ENCODE peak calls at places on chromosomes 1 and 21, in nine cellular contexts. O is stimulated activated CD4-positive, alpha-beta T cell treated with anti-CD3 and anti-CD28 coated beads, Interleukin-15, amount 100 ng/mL, for 1 hour; D is left ventricle myocardium superior; Y is ELR; E is hepatic stellate cell; U is Right ventricle myocardium superior; N is fibroblast of lung; P is naive thymus-derived CD4-positive, alpha-beta T cell; L is uterus. Q is an unnamed sample.

GRCh38 chr1:214396319-214396718 is 115.4 kb downstream of the SMYD2 start:
- DNase-seq in O (no peak), D (no peak), Y (no peak), E (no peak), U (no peak), N (no peak), P (no peak), L (no peak), Q (no peak)

GRCh38 chr1:216221260-216221700 is 202.0 kb downstream of the USH2A start:
- DNase-seq in O (no peak), D (no peak), Y (peak), E (peak), U (no peak), N (peak), P (no peak), L (no peak), Q (peak)

GRCh38 chr21:32572574-32573420 is 12.5 kb downstream of the TCP10L start:
- DNase-seq in O (no peak), D (no peak), Y (no peak), E (no peak), U (no peak), N (no peak), P (no peak), L (no peak), Q (no peak)

GRCh38 chr1:222654849-222655248 is 37.0 kb downstream of the MIA3 start:
- DNase-seq in O (peak), D (no peak), Y (peak), E (no peak), U (no peak), N (no peak), P (peak), L (no peak), Q (no peak)

GRCh38 chr21:14361958-14362357 is 21.0 kb downstream of the HSPA13 start:
- DNase-seq in O (no peak), D (no peak), Y (no peak), E (no peak), U (no peak), N (peak), P (no peak), L (no peak), Q (no peak)

GRCh38 chr1:10773376-10773775 is 23.1 kb downstream of the CASZ1 start:
- DNase-seq in O (no peak), D (no peak), Y (no peak), E (no peak), U (peak), N (no peak), P (no peak), L (no peak), Q (no peak)

GRCh38 chr21:28776251-28776650 is 216.4 kb downstream of the LTN1 start:
- DNase-seq in O (no peak), D (no peak), Y (peak), E (peak), U (no peak), N (peak), P (no peak), L (no peak), Q (no peak)

GRCh38 chr21:32411366-32412161 is 942 bp upstream of the EVA1C start:
- DNase-seq in O (peak), D (peak), Y (peak), E (peak), U (peak), N (peak), P (peak), L (peak), Q (no peak)

GRCh38 chr1:96710708-96711477 is 10.7 kb upstream of the PTBP2 start:
- DNase-seq in O (no peak), D (no peak), Y (peak), E (no peak), U (no peak), N (peak), P (no peak), L (no peak), Q (peak)

GRCh38 chr1:53195211-53195909 is 1.3 kb upstream of the CPT2 start:
- DNase-seq in O (no peak), D (no peak), Y (no peak), E (no peak), U (no peak), N (no peak), P (no peak), L (no peak), Q (no peak)

Q was measured in amniotic stem cell.